ENCODE peak calls at places on chromosomes 6 and 20, in four cellular contexts. F is ACHN; U is GM06990; O is activated CD8-positive, alpha-beta memory T cell treated with anti-CD3 and anti-CD28 coated beads, Interleukin-2, amount 10 ng/mL, durations not matched to agents 7 days and 5 days. Z is an unnamed sample.

GRCh38 chr6:135525550-135525949 is 28.0 kb upstream of the AHI1 start:
- DNase-seq in U (no peak), O (no peak), F (no peak), Z (no peak)

GRCh38 chr6:44631968-44632367 is 244.5 kb downstream of the CDC5L start:
- DNase-seq in O (no peak), F (no peak), U (no peak), Z (no peak)

GRCh38 chr20:63230800-63231268 is 4.9 kb upstream of the BIRC7 start:
- DNase-seq in O (no peak), U (no peak), F (no peak), Z (no peak)

GRCh38 chr6:142222022-142222421 is 75.0 kb downstream of the VTA1 start:
- DNase-seq in F (no peak), O (no peak), U (no peak), Z (no peak)

GRCh38 chr6:124783344-124783743 is 178.9 kb upstream of the RNF217 start:
- DNase-seq in O (no peak), U (no peak), F (no peak), Z (no peak)

GRCh38 chr20:25676164-25676809 is 20.4 kb downstream of the ZNF337 start:
- DNase-seq in O (no peak), F (no peak), U (no peak), Z (no peak)

GRCh38 chr20:10674684-10675455 is 1.1 kb upstream of the JAG1 start:
- DNase-seq in F (peak; percentile 72), U (peak; percentile 73), O (peak; percentile 70), Z (peak; percentile 87)

GRCh38 chr6:105515054-105515453 is 112.2 kb upstream of the PREP start:
- DNase-seq in U (no peak), O (no peak), F (no peak), Z (no peak)

GRCh38 chr6:141562801-141563763 is 569.6 kb upstream of the GJE1 start:
- DNase-seq in F (peak; percentile 75), U (peak; percentile 14), O (peak; percentile 66), Z (peak; percentile 69)

GRCh38 chr20:39961667-39962066 is 727.4 kb downstream of the MAFB start:
- DNase-seq in F (no peak), O (no peak), U (no peak), Z (no peak)

GRCh38 chr6:98927534-98927933 is 20.2 kb downstream of the FBXL4 start:
- DNase-seq in O (no peak), U (no peak), F (peak; percentile 53), Z (no peak)

GRCh38 chr6:28555136-28555535 is 29.5 kb downstream of the GPX5 start:
- DNase-seq in F (no peak), O (no peak), U (no peak), Z (no peak)

GRCh38 chr20:23547613-23548012 is 20.7 kb downstream of the CST9L start:
- DNase-seq in U (no peak), F (no peak), O (no peak), Z (no peak)

GRCh38 chr6:119517428-119517827 is 167.9 kb upstream of the MAN1A1 start:
- DNase-seq in F (no peak), O (no peak), U (no peak), Z (peak; percentile 11)

GRCh38 chr6:423799-424345 is 32.3 kb downstream of the IRF4 start:
- DNase-seq in O (no peak), F (no peak), U (no peak), Z (no peak)

GRCh38 chr6:170210026-170210390 is 80.9 kb downstream of the DLL1 start:
- DNase-seq in F (no peak), U (no peak), O (peak; percentile 25), Z (peak; percentile 42)

GRCh38 chr6:33803571-33804053 is at the start of gene MLN:
- DNase-seq in F (no peak), U (no peak), O (no peak), Z (no peak)